ENCODE peak calls at places on chromosomes 13 and 19, in seven cellular contexts. H, N, P, Q, J, C and V are unnamed samples.

GRCh38 chr19:48806518-48806817 is 4.4 kb downstream of the BCAT2 start:
- DNase-seq in H (peak), P (no peak), N (peak), Q (no peak), C (peak), J (no peak), V (peak)

GRCh38 chr19:35123573-35123972 is 8.0 kb downstream of the FXYD3 start:
- DNase-seq in Q (no peak), J (no peak), P (no peak), H (no peak), N (no peak), C (peak), V (no peak)

GRCh38 chr13:73338389-73338788 is 279.6 kb downstream of the KLF5 start:
- DNase-seq in H (no peak), Q (no peak), J (no peak), P (peak), N (no peak), C (no peak), V (peak)

GRCh38 chr13:44955421-44955820 is 33.9 kb downstream of the NUFIP1 start:
- DNase-seq in C (no peak), Q (no peak), P (no peak), H (no peak), N (no peak), J (no peak), V (no peak)

GRCh38 chr13:98741741-98742435 is 10.6 kb downstream of the SLC15A1 start:
- DNase-seq in Q (no peak), J (no peak), N (no peak), H (no peak), P (no peak), C (no peak), V (no peak)

GRCh38 chr13:24626449-24626848 is 53.8 kb upstream of the ATP12A start:
- DNase-seq in C (no peak), H (no peak), Q (no peak), P (no peak), N (no peak), J (no peak), V (no peak)

GRCh38 chr13:98022210-98022609 is 68.7 kb downstream of the IPO5 start:
- DNase-seq in N (no peak), Q (no peak), H (peak), P (no peak), J (no peak), C (peak), V (no peak)

GRCh38 chr13:50079278-50080157 is 64.3 kb downstream of the KCNRG start:
- DNase-seq in H (no peak), N (no peak), P (no peak), Q (no peak), J (no peak), C (peak), V (no peak)

GRCh38 chr19:1307320-1307719 is 21.6 kb downstream of the EFNA2 start:
- DNase-seq in C (no peak), J (no peak), P (no peak), H (no peak), Q (no peak), N (no peak), V (no peak)

GRCh38 chr13:30110301-30111070 is 196.9 kb downstream of the KATNAL1 start:
- DNase-seq in P (no peak), H (no peak), N (no peak), C (no peak), Q (no peak), J (no peak), V (no peak)